ENCODE peak calls at places on chromosomes 16 and 17, in four cellular contexts. G is GOT3, E is fibroblast of the aortic adventitia, H is mesendoderm. M is an unnamed sample.

GRCh38 chr17:15257316-15257925 is 7.7 kb downstream of the PMP22 start:
- DNase-seq in G (peak; percentile 42), E (peak; percentile 88), H (peak; percentile 88), M (peak; percentile 72)

GRCh38 chr16:19844945-19845641 is 39.6 kb downstream of the GPRC5B start:
- DNase-seq in G (no peak), E (peak; percentile 72), H (no peak), M (peak; percentile 92)

GRCh38 chr16:53492499-53492898 is 10.5 kb downstream of the AKTIP start:
- DNase-seq in G (no peak), E (no peak), H (no peak), M (no peak)

GRCh38 chr17:70123193-70123592 is 46.1 kb upstream of the KCNJ2 start:
- DNase-seq in G (no peak), E (no peak), H (peak; percentile 50), M (peak; percentile 6)

GRCh38 chr16:54986404-54986803 is 55.7 kb downstream of the IRX5 start:
- DNase-seq in G (no peak), E (no peak), H (no peak), M (no peak)

GRCh38 chr17:76000016-76000754 is 470 bp upstream of the CDK3 start:
- DNase-seq in G (no peak), E (no peak), H (peak; percentile 85), M (peak; percentile 16)

GRCh38 chr17:59357929-59358328 is 26.5 kb downstream of the YPEL2 start:
- DNase-seq in G (no peak), E (peak; percentile 57), H (no peak), M (peak; percentile 73)

GRCh38 chr17:75271955-75272847 is 1.2 kb upstream of the MIF4GD start:
- DNase-seq in G (no peak), E (no peak), H (no peak), M (peak; percentile 65)

GRCh38 chr16:25124503-25124902 is 13.0 kb downstream of the LCMT1 start:
- DNase-seq in G (no peak), E (no peak), H (peak; percentile 50), M (no peak)

GRCh38 chr16:12539185-12539929 is 264.3 kb downstream of the CPPED1 start:
- DNase-seq in G (no peak), E (peak; percentile 17), H (no peak), M (peak; percentile 80)

GRCh38 chr17:79936661-79937434 is 97.6 kb upstream of the CBX4 start:
- DNase-seq in G (no peak), E (no peak), H (no peak), M (no peak)

GRCh38 chr16:17845031-17845430 is 374.3 kb upstream of the XYLT1 start:
- DNase-seq in G (no peak), E (no peak), H (no peak), M (no peak)

GRCh38 chr17:31931781-31932180 is 5.0 kb upstream of the SUZ12 start:
- DNase-seq in G (no peak), E (no peak), H (no peak), M (peak; percentile 10)

GRCh38 chr16:14283786-14284185 is 212.7 kb downstream of the MRTFB start:
- DNase-seq in G (no peak), E (no peak), H (no peak), M (no peak)

M was measured in IMR-90.